ENCODE peak calls at places on chromosomes 4 and X, in five cellular contexts. One of them, this sample, is unnamed.

GRCh38 chr4:112931001-112931400 is 118.5 kb upstream of the ANK2 start:
- DNase-seq in cardiac muscle cell: no peak
- DNase-seq in mucosa of descending colon: no peak
- DNase-seq in neural progenitor cell: no peak
- DNase-seq in CD8-positive, alpha-beta T cell: no peak
- DNase-seq in this sample: no peak

GRCh38 chr4:7288751-7289523 is 96.6 kb downstream of the SORCS2 start:
- DNase-seq in mucosa of descending colon: no peak
- DNase-seq in CD8-positive, alpha-beta T cell: no peak
- DNase-seq in neural progenitor cell: no peak
- DNase-seq in cardiac muscle cell: no peak
- DNase-seq in this sample: no peak

GRCh38 chr4:151885123-151885522 is 124.3 kb upstream of the GATB start:
- DNase-seq in cardiac muscle cell: no peak
- DNase-seq in neural progenitor cell: no peak
- DNase-seq in mucosa of descending colon: no peak
- DNase-seq in CD8-positive, alpha-beta T cell: no peak
- DNase-seq in this sample: no peak

GRCh38 chr4:189202869-189203271 is 737.8 kb upstream of the FRG1 start:
- DNase-seq in CD8-positive, alpha-beta T cell: no peak
- DNase-seq in neural progenitor cell: no peak
- DNase-seq in mucosa of descending colon: no peak
- DNase-seq in cardiac muscle cell: peak
- DNase-seq in this sample: no peak

GRCh38 chr4:157280673-157281072 is 60.1 kb downstream of the GRIA2 start:
- DNase-seq in neural progenitor cell: no peak
- DNase-seq in mucosa of descending colon: no peak
- DNase-seq in cardiac muscle cell: no peak
- DNase-seq in CD8-positive, alpha-beta T cell: no peak
- DNase-seq in this sample: no peak

GRCh38 chr4:82496349-82496748 is 65.4 kb downstream of the TMEM150C start:
- DNase-seq in CD8-positive, alpha-beta T cell: no peak
- DNase-seq in cardiac muscle cell: no peak
- DNase-seq in mucosa of descending colon: no peak
- DNase-seq in neural progenitor cell: no peak
- DNase-seq in this sample: no peak

GRCh38 chr4:153341575-153342090 is 2.9 kb upstream of the MND1 start:
- DNase-seq in mucosa of descending colon: no peak
- DNase-seq in cardiac muscle cell: no peak
- DNase-seq in neural progenitor cell: no peak
- DNase-seq in CD8-positive, alpha-beta T cell: no peak
- DNase-seq in this sample: no peak

GRCh38 chrX:129654652-129655546 is at the start of gene APLN:
- DNase-seq in neural progenitor cell: peak
- DNase-seq in mucosa of descending colon: peak
- DNase-seq in CD8-positive, alpha-beta T cell: no peak
- DNase-seq in cardiac muscle cell: peak
- DNase-seq in this sample: no peak

GRCh38 chrX:39854772-39855747 is 242.7 kb downstream of the BCOR start:
- DNase-seq in cardiac muscle cell: no peak
- DNase-seq in CD8-positive, alpha-beta T cell: peak
- DNase-seq in neural progenitor cell: no peak
- DNase-seq in mucosa of descending colon: no peak
- DNase-seq in this sample: no peak

GRCh38 chr4:149031399-149031798 is 589.2 kb upstream of the NR3C2 start:
- DNase-seq in neural progenitor cell: peak
- DNase-seq in cardiac muscle cell: peak
- DNase-seq in mucosa of descending colon: no peak
- DNase-seq in CD8-positive, alpha-beta T cell: no peak
- DNase-seq in this sample: no peak

GRCh38 chr4:120088507-120088906 is 21.9 kb upstream of the MAD2L1 start:
- DNase-seq in neural progenitor cell: no peak
- DNase-seq in cardiac muscle cell: no peak
- DNase-seq in CD8-positive, alpha-beta T cell: no peak
- DNase-seq in mucosa of descending colon: no peak
- DNase-seq in this sample: no peak

GRCh38 chrX:138150709-138151108 is 560.8 kb downstream of the FGF13 start:
- DNase-seq in cardiac muscle cell: no peak
- DNase-seq in neural progenitor cell: no peak
- DNase-seq in mucosa of descending colon: no peak
- DNase-seq in CD8-positive, alpha-beta T cell: no peak
- DNase-seq in this sample: no peak
- TF ChIP-seq CTCF in cardiac muscle cell: no peak
- TF ChIP-seq CTCF in neural progenitor cell: peak
- TF ChIP-seq CTCF in mucosa of descending colon: no peak
- TF ChIP-seq CTCF in CD8-positive, alpha-beta T cell: no peak
- TF ChIP-seq CTCF in this sample: no peak

GRCh38 chrX:41276661-41277506 is 57.1 kb upstream of the DDX3X start:
- DNase-seq in mucosa of descending colon: no peak
- DNase-seq in cardiac muscle cell: no peak
- DNase-seq in neural progenitor cell: no peak
- DNase-seq in CD8-positive, alpha-beta T cell: no peak
- DNase-seq in this sample: no peak
- TF ChIP-seq CTCF in mucosa of descending colon: no peak
- TF ChIP-seq CTCF in cardiac muscle cell: no peak
- TF ChIP-seq CTCF in neural progenitor cell: no peak
- TF ChIP-seq CTCF in CD8-positive, alpha-beta T cell: no peak
- TF ChIP-seq CTCF in this sample: no peak

GRCh38 chrX:153782324-153782723 is 1.5 kb downstream of the SRPK3 start:
- DNase-seq in cardiac muscle cell: no peak
- DNase-seq in neural progenitor cell: peak
- DNase-seq in mucosa of descending colon: no peak
- DNase-seq in CD8-positive, alpha-beta T cell: no peak
- DNase-seq in this sample: no peak
- TF ChIP-seq CTCF in cardiac muscle cell: no peak
- TF ChIP-seq CTCF in neural progenitor cell: peak
- TF ChIP-seq CTCF in mucosa of descending colon: no peak
- TF ChIP-seq CTCF in CD8-positive, alpha-beta T cell: no peak
- TF ChIP-seq CTCF in this sample: no peak

GRCh38 chrX:100999451-100999850 is 29.9 kb downstream of the ARL13A start:
- DNase-seq in neural progenitor cell: no peak
- DNase-seq in mucosa of descending colon: no peak
- DNase-seq in CD8-positive, alpha-beta T cell: no peak
- DNase-seq in cardiac muscle cell: no peak
- DNase-seq in this sample: no peak
- TF ChIP-seq CTCF in neural progenitor cell: no peak
- TF ChIP-seq CTCF in mucosa of descending colon: no peak
- TF ChIP-seq CTCF in CD8-positive, alpha-beta T cell: no peak
- TF ChIP-seq CTCF in cardiac muscle cell: no peak
- TF ChIP-seq CTCF in this sample: no peak

DNA sequence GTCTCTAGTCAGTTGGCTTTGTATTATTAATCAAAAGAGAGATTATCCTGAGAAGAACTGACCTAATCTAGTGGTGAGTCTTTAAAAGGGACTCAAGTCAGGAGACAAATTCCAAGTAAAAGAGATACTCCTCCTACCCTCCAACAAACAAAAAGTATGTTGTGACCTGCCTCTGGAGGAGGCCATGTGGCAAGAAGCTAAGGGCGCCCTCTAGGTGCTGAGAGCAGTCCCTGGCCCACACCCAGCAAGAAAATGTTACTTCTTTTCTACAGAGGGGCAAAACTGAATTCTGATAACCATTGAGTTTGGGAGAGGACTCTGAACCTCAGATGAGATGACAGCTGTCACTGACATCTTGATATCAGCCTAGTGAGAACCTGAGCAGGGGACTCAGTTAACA is 953.6 kb upstream of the AGA start:
- DNase-seq in CD8-positive, alpha-beta T cell: no peak
- DNase-seq in mucosa of descending colon: no peak
- DNase-seq in neural progenitor cell: peak
- DNase-seq in cardiac muscle cell: no peak
- DNase-seq in this sample: no peak
- TF ChIP-seq CTCF in CD8-positive, alpha-beta T cell: no peak
- TF ChIP-seq CTCF in mucosa of descending colon: no peak
- TF ChIP-seq CTCF in neural progenitor cell: peak
- TF ChIP-seq CTCF in cardiac muscle cell: no peak
- TF ChIP-seq CTCF in this sample: peak

GRCh38 chrX:20382518-20383291 is 116.0 kb upstream of the RPS6KA3 start:
- DNase-seq in mucosa of descending colon: no peak
- DNase-seq in cardiac muscle cell: peak
- DNase-seq in neural progenitor cell: no peak
- DNase-seq in CD8-positive, alpha-beta T cell: peak
- DNase-seq in this sample: no peak
- TF ChIP-seq CTCF in mucosa of descending colon: no peak
- TF ChIP-seq CTCF in cardiac muscle cell: no peak
- TF ChIP-seq CTCF in neural progenitor cell: no peak
- TF ChIP-seq CTCF in CD8-positive, alpha-beta T cell: no peak
- TF ChIP-seq CTCF in this sample: no peak

DNA sequence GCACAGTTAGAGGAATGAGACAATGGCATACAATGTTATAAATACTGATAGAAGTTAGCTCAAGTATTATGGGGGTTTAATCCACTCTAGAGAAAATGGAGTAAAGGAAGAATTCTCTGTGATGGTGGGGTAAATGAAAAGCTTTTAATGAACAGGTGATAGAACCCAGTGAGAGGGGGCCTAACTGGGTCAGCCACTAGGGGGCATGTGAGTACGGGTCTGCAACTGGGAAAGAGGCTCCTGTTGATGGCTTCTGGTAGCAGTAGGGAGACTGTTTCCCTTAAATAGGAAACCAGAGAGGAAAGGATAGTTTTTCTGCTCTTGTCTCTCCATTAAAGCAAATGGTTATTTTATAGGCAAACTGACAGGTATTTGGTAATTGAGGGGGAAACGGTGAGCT is 132.8 kb upstream of the GPR101 start:
- DNase-seq in cardiac muscle cell: peak
- DNase-seq in neural progenitor cell: peak
- DNase-seq in mucosa of descending colon: no peak
- DNase-seq in CD8-positive, alpha-beta T cell: no peak
- DNase-seq in this sample: no peak
- TF ChIP-seq CTCF in cardiac muscle cell: no peak
- TF ChIP-seq CTCF in neural progenitor cell: peak
- TF ChIP-seq CTCF in mucosa of descending colon: no peak
- TF ChIP-seq CTCF in CD8-positive, alpha-beta T cell: no peak
- TF ChIP-seq CTCF in this sample: peak

DNA sequence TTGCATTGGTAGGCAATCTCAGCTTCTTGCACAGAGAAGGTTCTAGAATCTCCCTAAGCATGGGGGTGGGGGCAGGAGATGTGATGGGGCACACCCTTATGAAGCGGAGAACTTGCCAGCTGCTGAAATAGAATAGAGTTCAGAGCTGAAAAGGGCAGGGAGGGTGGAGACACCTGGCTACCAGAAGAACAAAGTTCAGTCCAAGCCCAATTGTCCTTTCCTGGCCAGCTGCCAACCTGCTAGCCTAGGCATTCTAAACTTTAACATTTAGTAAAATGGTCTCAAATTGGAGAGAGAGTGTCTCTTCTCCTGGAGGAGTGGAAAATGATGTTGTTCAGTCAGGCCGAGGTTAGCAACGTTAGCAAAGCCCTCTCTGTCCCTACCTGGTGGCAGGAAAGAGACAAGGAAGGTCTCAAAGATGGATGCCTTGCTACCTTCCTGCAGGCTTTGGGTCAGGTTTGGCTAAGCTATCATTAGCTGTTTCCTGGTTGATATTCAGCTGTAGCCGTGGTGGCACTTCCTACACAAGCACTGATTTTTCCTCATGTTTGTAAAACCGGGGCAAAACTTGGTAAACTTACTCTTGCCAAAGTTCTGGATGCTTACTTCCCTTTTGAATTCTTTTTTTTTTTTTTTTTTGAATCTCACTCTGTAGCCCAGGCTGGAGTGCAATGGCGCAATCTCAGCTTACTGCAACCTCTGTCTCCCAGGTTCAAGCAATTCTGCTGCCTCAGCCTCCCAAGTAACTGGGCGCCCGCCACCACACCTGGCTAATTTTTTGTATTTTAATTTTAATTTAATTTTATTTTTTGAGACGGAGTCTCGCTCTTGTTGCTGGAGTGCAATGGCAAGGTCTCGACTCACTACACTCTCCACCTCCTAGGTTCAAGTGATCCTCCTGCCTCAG is 34.6 kb upstream of the NYX start:
- DNase-seq in CD8-positive, alpha-beta T cell: no peak
- DNase-seq in mucosa of descending colon: peak
- DNase-seq in cardiac muscle cell: no peak
- DNase-seq in neural progenitor cell: no peak
- DNase-seq in this sample: no peak
- TF ChIP-seq CTCF in CD8-positive, alpha-beta T cell: no peak
- TF ChIP-seq CTCF in mucosa of descending colon: no peak
- TF ChIP-seq CTCF in cardiac muscle cell: no peak
- TF ChIP-seq CTCF in neural progenitor cell: no peak
- TF ChIP-seq CTCF in this sample: no peak

GRCh38 chrX:24498181-24498580 is 33.1 kb downstream of the PDK3 start:
- DNase-seq in neural progenitor cell: peak
- DNase-seq in CD8-positive, alpha-beta T cell: peak
- DNase-seq in mucosa of descending colon: no peak
- DNase-seq in cardiac muscle cell: no peak
- DNase-seq in this sample: no peak
- TF ChIP-seq CTCF in neural progenitor cell: peak
- TF ChIP-seq CTCF in CD8-positive, alpha-beta T cell: peak
- TF ChIP-seq CTCF in mucosa of descending colon: no peak
- TF ChIP-seq CTCF in cardiac muscle cell: peak
- TF ChIP-seq CTCF in this sample: peak

This sample was measured in progenitor cell of endocrine pancreas.